ENCODE peak calls at places on chromosome 15, in nine cellular contexts. J, B, H, N, X, Z, E, M and V are unnamed samples.
A peak's percentile ranks its signal among the peaks of the same experiment; 100 is the strongest.

GRCh38 chr15:33152502-33153109 is 41.9 kb downstream of the FMN1 start:
- DNase-seq in Z (no peak), X (no peak), H (no peak), N (no peak), B (no peak), E (peak; percentile 5), M (no peak), J (no peak), V (peak; percentile 64)

GRCh38 chr15:101114610-101115009 is 137.2 kb downstream of the CHSY1 start:
- DNase-seq in J (no peak), B (no peak), E (no peak), M (no peak), Z (no peak), H (no peak), N (no peak), X (no peak), V (no peak)

GRCh38 chr15:80736571-80736970 is 41.5 kb downstream of the ABHD17C start:
- DNase-seq in B (no peak), Z (no peak), J (no peak), X (no peak), H (no peak), N (no peak), E (no peak), M (no peak), V (no peak)

GRCh38 chr15:56968821-56969220 is 50.4 kb downstream of the TCF12 start:
- DNase-seq in B (no peak), N (no peak), H (no peak), E (no peak), M (no peak), Z (no peak), J (no peak), X (no peak), V (no peak)

GRCh38 chr15:95845862-95846515 is 484.5 kb upstream of the NR2F2 start:
- DNase-seq in N (peak; percentile 70), Z (no peak), E (no peak), M (peak; percentile 91), B (no peak), X (no peak), J (no peak), H (no peak), V (no peak)

GRCh38 chr15:59688383-59688887 is 685 bp downstream of the BNIP2 start:
- DNase-seq in N (no peak), X (no peak), H (peak; percentile 28), J (peak; percentile 74), Z (no peak), E (peak; percentile 41), B (peak; percentile 12), M (no peak), V (peak; percentile 68)

GRCh38 chr15:65346856-65347598 is 30.8 kb downstream of the IGDCC3 start:
- DNase-seq in H (no peak), X (no peak), Z (no peak), N (no peak), M (no peak), J (no peak), B (no peak), E (no peak), V (no peak)

GRCh38 chr15:63539517-63539916 is 35.1 kb downstream of the USP3 start:
- DNase-seq in E (no peak), H (no peak), Z (no peak), X (no peak), B (no peak), N (no peak), M (no peak), J (peak; percentile 26), V (no peak)

GRCh38 chr15:76197703-76198455 is 113.4 kb downstream of the ETFA start:
- DNase-seq in H (no peak), J (no peak), X (no peak), B (no peak), N (peak; percentile 17), M (no peak), Z (no peak), E (no peak), V (no peak)

GRCh38 chr15:99651023-99651807 is 82.0 kb downstream of the LYSMD4 start:
- DNase-seq in N (no peak), X (no peak), J (no peak), H (no peak), B (no peak), E (no peak), Z (no peak), M (no peak), V (no peak)

GRCh38 chr15:85636351-85636750 is 158.4 kb downstream of the KLHL25 start:
- DNase-seq in E (no peak), M (no peak), Z (no peak), X (no peak), N (no peak), J (no peak), H (no peak), B (no peak), V (no peak)

GRCh38 chr15:40471778-40472130 is 970 bp downstream of the CHST14 start:
- DNase-seq in Z (no peak), B (no peak), X (no peak), J (peak; percentile 52), H (no peak), N (no peak), E (peak; percentile 24), M (peak; percentile 63), V (peak; percentile 38)

GRCh38 chr15:24772709-24773373 is 97.3 kb downstream of the NPAP1 start:
- DNase-seq in B (peak; percentile 11), Z (peak; percentile 20), M (peak; percentile 92), X (peak; percentile 46), E (peak; percentile 78), H (peak; percentile 54), N (peak; percentile 79), J (no peak), V (peak; percentile 83)

GRCh38 chr15:36066757-36067156 is 512.7 kb upstream of the CDIN1 start:
- DNase-seq in E (no peak), X (no peak), M (peak; percentile 44), N (peak; percentile 40), B (no peak), Z (no peak), J (no peak), H (no peak), V (no peak)

GRCh38 chr15:90660195-90660995 is 56.8 kb upstream of the BLM start:
- DNase-seq in E (peak; percentile 32), N (peak; percentile 84), X (peak; percentile 75), J (peak; percentile 57), Z (no peak), B (peak; percentile 79), H (no peak), M (no peak), V (peak; percentile 90)

GRCh38 chr15:39629376-39629775 is 48.5 kb downstream of the THBS1 start:
- DNase-seq in B (no peak), X (peak; percentile 82), M (no peak), H (peak; percentile 25), E (no peak), N (no peak), J (no peak), Z (no peak), V (no peak)

GRCh38 chr15:68372291-68372811 is 59.6 kb downstream of the ITGA11 start:
- DNase-seq in X (no peak), H (no peak), M (peak; percentile 65), B (no peak), N (peak; percentile 52), J (no peak), E (peak; percentile 19), Z (no peak), V (no peak)

GRCh38 chr15:61890106-61890505 is 170.1 kb downstream of the VPS13C start:
- DNase-seq in J (no peak), X (no peak), B (no peak), Z (no peak), H (no peak), E (no peak), N (no peak), M (no peak), V (no peak)

GRCh38 chr15:38843736-38844590 is 279.3 kb upstream of the RASGRP1 start:
- DNase-seq in E (no peak), Z (no peak), J (no peak), M (no peak), X (no peak), N (no peak), H (no peak), B (no peak), V (no peak)

GRCh38 chr15:71256934-71257333 is 141.7 kb downstream of the THSD4 start:
- DNase-seq in E (no peak), X (no peak), B (no peak), N (no peak), M (no peak), H (no peak), J (peak; percentile 3), Z (no peak), V (no peak)

GRCh38 chr15:70507772-70508351 is 255.5 kb downstream of the UACA start:
- DNase-seq in J (peak; percentile 33), E (no peak), N (no peak), B (peak; percentile 53), X (no peak), Z (no peak), M (no peak), H (no peak), V (peak; percentile 69)

GRCh38 chr15:80052597-80053304 is 6.7 kb upstream of the ZFAND6 start:
- DNase-seq in J (no peak), Z (no peak), X (no peak), B (no peak), E (no peak), M (no peak), N (no peak), H (no peak), V (no peak)

GRCh38 chr15:40762919-40763800 is 708 bp upstream of the GCHFR start:
- DNase-seq in N (peak; percentile 83), J (no peak), Z (no peak), M (peak; percentile 64), B (peak; percentile 44), X (peak; percentile 89), H (no peak), E (peak; percentile 74), V (peak; percentile 46)

GRCh38 chr15:67892559-67893377 is 52.9 kb upstream of the RNU6-1 start:
- DNase-seq in X (peak; percentile 67), M (no peak), J (no peak), E (no peak), N (no peak), Z (no peak), B (no peak), H (no peak), V (no peak)

GRCh38 chr15:71530116-71530515 is 280.2 kb upstream of the NR2E3 start:
- DNase-seq in X (no peak), H (no peak), Z (no peak), N (no peak), E (no peak), M (no peak), B (no peak), J (no peak), V (no peak)

GRCh38 chr15:59294961-59295741 is 77.5 kb downstream of the MYO1E start:
- DNase-seq in E (no peak), X (no peak), M (no peak), N (no peak), H (no peak), B (no peak), Z (no peak), J (no peak), V (no peak)

GRCh38 chr15:89370120-89371077 is 35.8 kb upstream of the POLG start:
- DNase-seq in N (no peak), X (no peak), J (no peak), Z (no peak), M (no peak), B (no peak), E (peak; percentile 62), H (no peak), V (peak; percentile 83)